ENCODE peak calls at places on chromosomes 4 and X, in nine cellular contexts. G, H, O, U, C, L, D, S and E are unnamed samples. For H3K4me1, the result is how much of the 10 kb centered on the place peaks cover.

GRCh38 chr4:83074086-83074704 is 39.2 kb downstream of the COPS4 start:
- DNase-seq in G (peak), H (peak), O (peak), U (no peak), C (no peak), L (peak), D (no peak), S (peak), E (peak)

GRCh38 chrX:10007604-10008003 is 40.4 kb downstream of the CLDN34 start:
- DNase-seq in G (no peak), H (no peak), O (no peak), U (no peak), C (no peak), L (no peak), D (no peak), S (no peak), E (no peak)

GRCh38 chr4:166195101-166195500 is 322.1 kb downstream of the TLL1 start:
- DNase-seq in G (no peak), H (no peak), O (no peak), U (no peak), C (no peak), L (peak), D (no peak), S (no peak), E (no peak)

GRCh38 chrX:13659057-13659456 is 6.1 kb downstream of the TCEANC start:
- DNase-seq in G (no peak), H (peak), O (no peak), U (no peak), C (no peak), L (peak), D (no peak), S (no peak), E (peak)

GRCh38 chr4:70768301-70768948 is 46.7 kb downstream of the RUFY3 start:
- DNase-seq in G (no peak), H (no peak), O (no peak), U (no peak), C (no peak), L (no peak), D (no peak), S (no peak), E (no peak)

GRCh38 chr4:101171747-101172146 is 175.6 kb downstream of the PPP3CA start:
- DNase-seq in G (no peak), H (peak), O (no peak), U (no peak), C (no peak), L (peak), D (no peak), S (no peak), E (peak)

GRCh38 chr4:3311095-3311372 is 18.2 kb downstream of the RGS12 start:
- DNase-seq in G (no peak), H (no peak), O (peak), U (peak), C (peak), L (no peak), D (no peak), S (no peak), E (no peak)

GRCh38 chr4:172786039-172786792 is 382.4 kb upstream of the GALNT7 start:
- DNase-seq in G (no peak), H (peak), O (no peak), U (peak), C (no peak), L (peak), D (no peak), S (no peak), E (peak)

GRCh38 chrX:130851569-130851968 is 51.4 kb downstream of the ENOX2 start:
- DNase-seq in G (no peak), H (no peak), O (no peak), U (no peak), C (no peak), L (no peak), D (no peak), S (no peak), E (no peak)

GRCh38 chr4:166229799-166230198 is 356.8 kb downstream of the TLL1 start:
- DNase-seq in G (no peak), H (no peak), O (no peak), U (no peak), C (no peak), L (no peak), D (no peak), S (no peak), E (no peak)

GRCh38 chr4:74531952-74532794 is 87.2 kb downstream of the AREG start:
- DNase-seq in G (no peak), H (peak), O (peak), U (no peak), C (no peak), L (peak), D (no peak), S (peak), E (peak)

DNA sequence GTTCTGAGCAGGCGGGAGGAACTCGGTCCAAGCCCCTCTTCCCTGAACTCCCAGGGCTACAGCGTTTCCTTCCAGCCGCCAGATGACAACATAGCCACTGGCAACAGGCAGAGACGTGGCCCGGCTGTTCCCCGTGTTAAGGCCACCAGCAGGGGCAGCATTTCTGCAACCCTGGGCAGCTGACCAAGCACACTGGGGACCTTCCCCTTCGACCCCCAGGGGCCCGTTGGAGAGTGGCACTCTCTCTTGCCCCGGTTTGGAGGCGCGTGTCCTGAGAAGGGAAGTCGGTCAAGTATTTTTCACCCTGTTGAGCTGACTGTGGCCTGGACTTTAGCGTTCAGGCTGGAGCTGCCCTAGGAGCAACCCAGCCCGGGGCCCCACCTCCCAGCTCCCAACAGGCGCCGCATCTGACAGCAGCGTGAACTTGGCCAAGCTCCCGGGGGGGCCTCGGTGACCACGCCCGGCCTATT is 37.6 kb downstream of the ZBTB49 start:
- DNase-seq in G (no peak), H (peak), O (peak), U (no peak), C (peak), L (no peak), D (no peak), S (peak), E (no peak)
- TF ChIP-seq CTCF in G (no peak), H (peak), O (peak), U (no peak), C (no peak), L (no peak), D (no peak), S (peak), E (peak)

DNA sequence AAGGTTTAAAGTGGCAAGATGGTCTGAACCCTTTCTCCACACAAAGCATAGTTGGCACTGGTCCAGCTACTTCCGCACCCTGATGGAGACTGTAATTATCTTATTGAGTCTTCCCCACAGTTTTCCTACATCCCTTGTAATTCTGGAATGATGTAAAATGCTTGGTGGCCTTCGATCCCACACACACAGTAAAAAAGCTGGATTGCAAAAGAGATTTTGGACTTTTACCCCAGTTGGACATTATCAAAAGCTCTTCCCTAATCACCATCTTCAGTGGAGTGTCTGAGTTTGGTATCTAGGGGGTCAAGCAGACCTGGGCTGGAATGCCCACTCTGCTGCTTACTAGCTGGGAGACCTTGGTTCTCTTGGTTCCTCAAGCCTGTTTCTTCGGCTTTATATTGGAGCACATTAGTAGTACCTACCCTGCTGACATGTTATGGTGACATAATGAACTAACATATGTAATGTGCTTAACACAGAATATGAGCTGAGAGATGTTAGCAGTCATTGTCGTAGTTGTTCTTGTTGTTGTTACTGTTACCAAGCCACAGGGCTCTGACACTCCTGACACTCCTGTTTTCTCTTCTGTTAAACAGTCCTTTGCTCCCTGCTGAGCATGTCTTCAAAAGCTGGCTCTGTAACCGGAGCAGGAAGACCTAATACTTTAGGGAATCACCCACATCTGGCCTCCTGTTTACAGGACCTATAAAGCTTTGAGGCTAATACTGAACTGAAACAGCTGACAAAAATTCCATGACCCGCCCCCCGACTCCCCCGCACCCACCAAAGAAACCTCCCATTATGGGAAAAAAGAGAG is 4.8 kb downstream of the SRPX2 start:
- DNase-seq in G (peak), H (peak), O (no peak), U (no peak), C (no peak), L (no peak), D (peak), S (peak), E (no peak)
- H3K4me1 ChIP-seq in G (under half), H (half or more), O (under half), U (under half), C (under half), L (under half), D (under half), S (under half), E (under half)

DNA sequence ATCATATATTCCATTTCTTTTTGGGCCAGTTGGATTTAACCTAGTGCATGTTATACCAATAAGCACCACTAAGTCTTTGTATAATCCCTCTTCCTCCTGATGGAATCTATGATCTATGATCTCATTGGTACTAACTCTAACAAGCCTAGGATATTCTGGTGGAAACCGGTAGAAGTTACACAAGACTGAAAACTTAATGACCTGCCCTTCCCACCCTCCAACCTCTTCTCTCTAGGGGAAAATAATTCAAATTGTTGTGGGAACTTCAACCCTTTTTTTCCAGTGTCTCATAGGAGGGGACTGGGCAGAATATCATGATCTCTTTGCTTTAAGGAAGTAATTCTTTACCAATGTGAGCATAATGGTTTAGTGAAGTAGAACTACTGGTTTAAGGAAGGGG is 289.5 kb upstream of the BOD1L1 start:
- DNase-seq in G (no peak), H (no peak), O (no peak), U (no peak), C (no peak), L (peak), D (no peak), S (no peak), E (peak)
- H3K27ac ChIP-seq in G (no peak), H (no peak), O (no peak), U (no peak), C (no peak), L (peak), D (no peak), S (no peak), E (peak)

DNA sequence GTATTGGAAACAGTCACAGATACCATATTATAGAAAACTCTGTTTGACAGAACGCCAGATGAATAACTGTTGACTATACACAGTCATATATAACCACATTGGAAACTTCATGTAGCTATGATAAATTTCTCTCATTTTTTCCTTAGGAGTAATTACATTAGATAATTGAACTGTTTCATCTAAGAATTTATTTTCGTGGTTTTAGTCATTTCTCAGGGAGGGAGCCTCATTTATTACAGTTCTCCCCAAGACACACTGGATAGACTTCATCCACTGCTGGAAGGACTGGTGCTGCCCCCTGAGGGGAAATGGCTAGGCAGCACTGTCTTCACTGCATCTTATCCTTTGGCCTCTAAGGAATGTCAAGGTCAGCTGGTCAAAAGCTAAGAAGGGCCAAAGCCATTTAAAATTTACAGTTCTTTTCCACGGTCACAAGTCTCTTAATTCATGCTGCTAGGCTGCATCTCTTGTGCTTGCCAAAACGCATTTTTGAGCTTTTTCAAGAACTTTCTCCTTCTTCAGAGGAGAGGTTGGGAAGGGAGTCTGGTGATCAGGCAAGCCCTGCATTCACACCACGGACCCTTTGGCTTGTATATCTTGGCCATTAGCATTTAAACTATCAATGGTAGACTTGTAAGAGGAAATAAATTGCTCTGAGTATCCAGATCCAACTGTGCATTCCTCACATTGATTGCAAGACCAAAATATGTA is 145.1 kb downstream of the CBR4 start:
- DNase-seq in G (no peak), H (peak), O (peak), U (no peak), C (no peak), L (peak), D (no peak), S (no peak), E (no peak)
- TF ChIP-seq CTCF in G (no peak), H (peak), O (peak), U (no peak), C (no peak), L (peak), D (no peak), S (peak), E (peak)

GRCh38 chr4:153485860-153486259 is 19.7 kb downstream of the TMEM131L start:
- DNase-seq in G (no peak), H (no peak), O (no peak), U (no peak), C (no peak), L (no peak), D (no peak), S (no peak), E (no peak)
- H3K4me1 ChIP-seq in G (under half), H (half or more), O (under half), U (under half), C (half or more), L (half or more), D (half or more), S (under half), E (under half)

GRCh38 chrX:24646745-24647182 is 383 bp downstream of the PCYT1B start:
- DNase-seq in G (no peak), H (no peak), O (peak), U (no peak), C (no peak), L (no peak), D (no peak), S (peak), E (peak)
- H3K27ac ChIP-seq in G (peak), H (no peak), O (peak), U (no peak), C (no peak), L (peak), D (no peak), S (peak), E (no peak)

GRCh38 chr4:53023640-53024299 is 161.7 kb downstream of the RASL11B start:
- DNase-seq in G (no peak), H (no peak), O (no peak), U (no peak), C (no peak), L (no peak), D (no peak), S (no peak), E (no peak)
- TF ChIP-seq CTCF in G (no peak), H (no peak), O (no peak), U (no peak), C (no peak), L (no peak), D (no peak), S (no peak), E (no peak)

GRCh38 chr4:87622303-87622702 is 14.0 kb downstream of the DSPP start:
- DNase-seq in G (no peak), H (no peak), O (no peak), U (no peak), C (no peak), L (no peak), D (no peak), S (no peak), E (no peak)

GRCh38 chr4:87620491-87620890 is 12.2 kb downstream of the DSPP start:
- DNase-seq in G (no peak), H (no peak), O (no peak), U (no peak), C (no peak), L (no peak), D (no peak), S (no peak), E (no peak)

GRCh38 chr4:87624698-87625097 is 16.4 kb downstream of the DSPP start:
- DNase-seq in G (no peak), H (no peak), O (no peak), U (no peak), C (no peak), L (no peak), D (no peak), S (no peak), E (peak)

GRCh38 chr4:87616268-87616667 is 7.9 kb downstream of the DSPP start:
- DNase-seq in G (no peak), H (no peak), O (no peak), U (no peak), C (no peak), L (no peak), D (no peak), S (no peak), E (no peak)

GRCh38 chr4:87620086-87620485 is 11.8 kb downstream of the DSPP start:
- DNase-seq in G (no peak), H (no peak), O (no peak), U (no peak), C (no peak), L (no peak), D (no peak), S (no peak), E (no peak)
- H3K4me1 ChIP-seq in G (under half), H (under half), O (under half), U (under half), C (under half), L (under half), D (under half), S (under half), E (under half)